ENCODE peak calls at places on chromosomes 2 and 18, in seven cellular contexts. E is activated T-helper 1 cell treated with anti-CD3 and anti-CD28 coated beads, Interleukin-12 subunit alpha, Interleukin-12 subunit beta, Interleukin-2, Interleukin-4 antibody, amounts not matched to agents 30 ng/mL and 10 ng/mL and 1 ng/mL, durations not matched to agents 14 hours and 24 hours and 36 hours; X is RWPE2; W is MCF 10A; L is CD8-positive, alpha-beta T cell; J is activated naive CD8-positive, alpha-beta T cell treated with anti-CD3 and anti-CD28 coated beads for 36 hours; C is amniotic stem cell. A is an unnamed sample.

GRCh38 chr2:227164745-227165350 is 424 bp downstream of the COL4A3 start:
- DNase-seq in J (peak), C (no peak), W (peak), X (peak), L (no peak), E (no peak), A (peak)

GRCh38 chr2:231263118-231263831 is 64.8 kb downstream of the ARMC9 start:
- DNase-seq in C (no peak), W (no peak), L (no peak), J (no peak), E (no peak), X (no peak), A (no peak)

GRCh38 chr18:21194871-21195771 is 46.9 kb upstream of the GREB1L start:
- DNase-seq in L (no peak), J (no peak), C (peak), E (no peak), X (no peak), W (peak), A (no peak)

GRCh38 chr2:111701266-111701665 is 182.7 kb downstream of the ANAPC1 start:
- DNase-seq in X (no peak), E (no peak), L (no peak), C (no peak), W (peak), J (no peak), A (no peak)

GRCh38 chr2:173590278-173590811 is 235.7 kb downstream of the CDCA7 start:
- DNase-seq in W (peak), X (peak), J (no peak), L (no peak), C (peak), E (no peak), A (no peak)

GRCh38 chr2:143873886-143874285 is 646.0 kb downstream of the ZEB2 start:
- DNase-seq in X (no peak), L (no peak), E (no peak), W (no peak), C (no peak), J (no peak), A (no peak)

GRCh38 chr18:79396431-79397287 is 929 bp downstream of the NFATC1 start:
- DNase-seq in W (peak), C (no peak), L (peak), J (peak), E (peak), X (peak), A (peak)

GRCh38 chr2:163822033-163822432 is 86.2 kb upstream of the FIGN start:
- DNase-seq in E (no peak), L (no peak), X (no peak), W (no peak), J (no peak), C (no peak), A (no peak)

GRCh38 chr18:11150271-11150615 is 874 bp upstream of the PIEZO2 start:
- DNase-seq in L (no peak), J (no peak), W (no peak), X (no peak), E (no peak), C (no peak), A (peak)

GRCh38 chr18:48889115-48889941 is 61.4 kb downstream of the SMAD7 start:
- DNase-seq in L (no peak), X (no peak), E (no peak), J (no peak), W (no peak), C (no peak), A (peak)

GRCh38 chr2:88087763-88088162 is 20.1 kb downstream of the SMYD1 start:
- DNase-seq in J (no peak), L (no peak), E (no peak), C (no peak), W (no peak), X (no peak), A (no peak)

GRCh38 chr2:68774569-68775271 is 40.1 kb downstream of the ARHGAP25 start:
- DNase-seq in C (no peak), J (peak), W (no peak), X (no peak), E (peak), L (peak), A (no peak)

GRCh38 chr18:62807406-62807805 is 92.1 kb downstream of the PHLPP1 start:
- DNase-seq in X (no peak), W (peak), J (no peak), C (no peak), E (no peak), L (no peak), A (no peak)

GRCh38 chr2:155975734-155976133 is 356.8 kb downstream of the NR4A2 start:
- DNase-seq in J (no peak), L (no peak), C (no peak), E (no peak), W (no peak), X (no peak), A (no peak)

GRCh38 chr2:236662231-236663160 is 92.9 kb downstream of the ACKR3 start:
- DNase-seq in J (no peak), C (no peak), L (no peak), W (peak), X (no peak), E (no peak), A (no peak)

GRCh38 chr18:45361148-45361851 is 254.0 kb upstream of the SLC14A2 start:
- DNase-seq in C (no peak), J (no peak), E (no peak), W (no peak), X (no peak), L (no peak), A (no peak)

A was measured in WTC11.